ENCODE peak calls at places on chromosomes 3 and 15, in eight cellular contexts. T is naive thymus-derived CD8-positive, alpha-beta T cell; D is RWPE1; C is heart left ventricle; K is coronary artery; E is activated CD4-positive, CD25-positive, alpha-beta regulatory T cell treated with anti-CD3 and anti-CD28 coated beads, Interleukin-2, amount 50 U/mL, for 72 hours; A is HuH-7; F is C1 segment of cervical spinal cord. S is an unnamed sample.

GRCh38 chr15:62994975-62995730 is 47.4 kb upstream of the TPM1 start:
- DNase-seq in T (no peak), D (no peak), C (no peak), K (no peak), E (no peak), A (no peak), F (no peak), S (no peak)

GRCh38 chr3:41331023-41331422 is 131.7 kb downstream of the CTNNB1 start:
- DNase-seq in T (no peak), D (no peak), C (no peak), K (no peak), E (no peak), A (no peak), F (no peak), S (no peak)

GRCh38 chr3:101574388-101575156 is 592 bp downstream of the PCNP start:
- DNase-seq in T (peak), D (no peak), C (peak), K (peak), E (peak), A (peak), F (peak), S (peak)

GRCh38 chr3:168884353-168884903 is 779.1 kb downstream of the MECOM start:
- DNase-seq in T (no peak), D (peak), C (peak), K (no peak), E (no peak), A (no peak), F (no peak), S (no peak)

GRCh38 chr15:71532994-71533393 is 277.4 kb upstream of the NR2E3 start:
- DNase-seq in T (no peak), D (peak), C (no peak), K (no peak), E (no peak), A (peak), F (no peak), S (peak)

GRCh38 chr3:49454898-49455681 is 15.0 kb upstream of the DAG1 start:
- DNase-seq in T (no peak), D (no peak), C (peak), K (no peak), E (no peak), A (no peak), F (no peak), S (no peak)

GRCh38 chr3:55543228-55543627 is 56.1 kb upstream of the WNT5A start:
- DNase-seq in T (no peak), D (no peak), C (no peak), K (no peak), E (no peak), A (no peak), F (no peak), S (no peak)

GRCh38 chr15:41732487-41732886 is 41.8 kb upstream of the MAPKBP1 start:
- DNase-seq in T (no peak), D (no peak), C (no peak), K (no peak), E (no peak), A (no peak), F (no peak), S (no peak)

GRCh38 chr15:80611543-80612080 is 83.5 kb upstream of the ABHD17C start:
- DNase-seq in T (no peak), D (no peak), C (no peak), K (peak), E (no peak), A (no peak), F (no peak), S (no peak)

GRCh38 chr3:167862104-167862785 is 126.7 kb downstream of the SERPINI1 start:
- DNase-seq in T (no peak), D (no peak), C (no peak), K (no peak), E (no peak), A (no peak), F (no peak), S (no peak)

GRCh38 chr3:183502782-183503181 is 52.7 kb downstream of the KLHL6 start:
- DNase-seq in T (no peak), D (no peak), C (no peak), K (no peak), E (no peak), A (no peak), F (no peak), S (no peak)

GRCh38 chr3:159632847-159633246 is 355.8 kb upstream of the IL12A start:
- DNase-seq in T (no peak), D (peak), C (no peak), K (no peak), E (no peak), A (no peak), F (no peak), S (no peak)

GRCh38 chr3:10242182-10243065 is 5.8 kb upstream of the TATDN2 start:
- DNase-seq in T (peak), D (no peak), C (peak), K (no peak), E (peak), A (no peak), F (no peak), S (no peak)

GRCh38 chr3:126925411-126926171 is 57.3 kb upstream of the PLXNA1 start:
- DNase-seq in T (no peak), D (no peak), C (peak), K (no peak), E (no peak), A (no peak), F (no peak), S (peak)

GRCh38 chr3:69425249-69425648 is 39.4 kb upstream of the FRMD4B start:
- DNase-seq in T (no peak), D (no peak), C (no peak), K (no peak), E (no peak), A (peak), F (no peak), S (peak)

GRCh38 chr3:184514151-184514490 is 47.5 kb upstream of the EPHB3 start:
- DNase-seq in T (no peak), D (no peak), C (no peak), K (no peak), E (no peak), A (no peak), F (no peak), S (no peak)

GRCh38 chr15:92035961-92036360 is 182.5 kb downstream of the SLCO3A1 start:
- DNase-seq in T (no peak), D (no peak), C (no peak), K (no peak), E (no peak), A (no peak), F (no peak), S (no peak)

GRCh38 chr15:90817117-90818057 is 51.0 kb upstream of the FURIN start:
- DNase-seq in T (no peak), D (no peak), C (no peak), K (no peak), E (no peak), A (no peak), F (no peak), S (no peak)

GRCh38 chr3:195150194-195151118 is 120.5 kb downstream of the XXYLT1 start:
- DNase-seq in T (no peak), D (no peak), C (peak), K (peak), E (no peak), A (no peak), F (peak), S (peak)

GRCh38 chr3:143535994-143536784 is 312.1 kb downstream of the SLC9A9 start:
- DNase-seq in T (no peak), D (no peak), C (no peak), K (no peak), E (no peak), A (no peak), F (no peak), S (peak)

GRCh38 chr15:27805261-27806220 is 293.6 kb downstream of the OCA2 start:
- DNase-seq in T (no peak), D (no peak), C (no peak), K (no peak), E (no peak), A (no peak), F (no peak), S (no peak)

GRCh38 chr3:181912384-181912783 is 200.7 kb downstream of the SOX2 start:
- DNase-seq in T (no peak), D (no peak), C (no peak), K (no peak), E (no peak), A (no peak), F (no peak), S (no peak)